ENCODE peak calls at places on chromosomes 4 and X, in five cellular contexts. H is neuronal stem cell, U is mesendoderm, F is IMR-90, D is H9. L is an unnamed sample.

GRCh38 chr4:8341691-8342090 is 72.1 kb downstream of the HTRA3 start:
- DNase-seq in H (no peak), U (no peak), F (no peak), D (no peak), L (no peak)

GRCh38 chrX:45614853-45615252 is 414.2 kb upstream of the DIPK2B start:
- DNase-seq in H (no peak), U (no peak), F (no peak), D (no peak), L (no peak)

GRCh38 chrX:106802388-106803275 is at the start of gene TBC1D8B:
- DNase-seq in H (peak), U (peak), F (peak), D (peak), L (peak)

GRCh38 chrX:43557792-43558191 is 98.3 kb upstream of the MAOA start:
- DNase-seq in H (peak), U (peak), F (peak), D (peak), L (peak)

GRCh38 chrX:149630681-149631292 is 805 bp downstream of the TMEM185A start:
- DNase-seq in H (no peak), U (no peak), F (peak), D (no peak), L (peak)

GRCh38 chrX:110407910-110408545 is 49.4 kb downstream of the RTL9 start:
- DNase-seq in H (peak), U (peak), F (peak), D (peak), L (peak)

GRCh38 chr4:15805583-15806517 is 27.7 kb downstream of the CD38 start:
- DNase-seq in H (peak), U (peak), F (peak), D (peak), L (peak)

GRCh38 chrX:40843643-40844042 is 108.3 kb upstream of the MED14 start:
- DNase-seq in H (no peak), U (peak), F (no peak), D (no peak), L (no peak)

GRCh38 chr4:102345795-102346100 is 466 bp upstream of the SLC39A8 start:
- DNase-seq in H (no peak), U (no peak), F (no peak), D (no peak), L (no peak)

GRCh38 chr4:38914859-38915258 is 47.3 kb downstream of the FAM114A1 start:
- DNase-seq in H (no peak), U (no peak), F (no peak), D (no peak), L (no peak)

GRCh38 chr4:6207602-6208001 is 7.3 kb upstream of the JAKMIP1 start:
- DNase-seq in H (no peak), U (no peak), F (no peak), D (no peak), L (no peak)

GRCh38 chr4:156173937-156174336 is 220.3 kb upstream of the CTSO start:
- DNase-seq in H (no peak), U (no peak), F (no peak), D (no peak), L (peak)

GRCh38 chr4:105145913-105146285 is 777 bp upstream of the TET2 start:
- DNase-seq in H (peak), U (no peak), F (no peak), D (peak), L (no peak)

GRCh38 chr4:120218981-120219380 is 152.3 kb upstream of the MAD2L1 start:
- DNase-seq in H (no peak), U (no peak), F (no peak), D (no peak), L (no peak)

GRCh38 chrX:64205735-64206491 is 405 bp upstream of the AMER1 start:
- DNase-seq in H (peak), U (peak), F (peak), D (peak), L (peak)
- H2BK5ac ChIP-seq in H (no peak), U (no peak), F (peak), D (no peak), L (no peak)

GRCh38 chr4:128241019-128241418 is 46.6 kb downstream of the PGRMC2 start:
- DNase-seq in H (no peak), U (no peak), F (no peak), D (no peak), L (no peak)

GRCh38 chr4:128244379-128244778 is 43.2 kb downstream of the PGRMC2 start:
- DNase-seq in H (no peak), U (no peak), F (peak), D (no peak), L (peak)

GRCh38 chr4:128241425-128241913 is 46.1 kb downstream of the PGRMC2 start:
- DNase-seq in H (no peak), U (peak), F (peak), D (no peak), L (peak)

GRCh38 chr4:128242601-128243000 is 45.0 kb downstream of the PGRMC2 start:
- DNase-seq in H (no peak), U (no peak), F (no peak), D (no peak), L (no peak)

GRCh38 chr4:128241981-128242380 is 45.6 kb downstream of the PGRMC2 start:
- DNase-seq in H (no peak), U (no peak), F (no peak), D (no peak), L (no peak)
- H2BK5ac ChIP-seq in H (no peak), U (no peak), F (peak), D (no peak), L (no peak)

GRCh38 chr4:118834960-118835895 is 698 bp downstream of the SEC24D start:
- DNase-seq in H (peak), U (peak), F (peak), D (peak), L (peak)

GRCh38 chr4:118834070-118834469 is 1.9 kb downstream of the SEC24D start:
- DNase-seq in H (no peak), U (no peak), F (no peak), D (no peak), L (peak)

GRCh38 chr4:118839221-118839927 is 3.4 kb upstream of the SEC24D start:
- DNase-seq in H (no peak), U (no peak), F (no peak), D (no peak), L (no peak)

GRCh38 chr4:118835896-118836762 is at the start of gene SEC24D:
- DNase-seq in H (peak), U (peak), F (peak), D (peak), L (peak)

DNA sequence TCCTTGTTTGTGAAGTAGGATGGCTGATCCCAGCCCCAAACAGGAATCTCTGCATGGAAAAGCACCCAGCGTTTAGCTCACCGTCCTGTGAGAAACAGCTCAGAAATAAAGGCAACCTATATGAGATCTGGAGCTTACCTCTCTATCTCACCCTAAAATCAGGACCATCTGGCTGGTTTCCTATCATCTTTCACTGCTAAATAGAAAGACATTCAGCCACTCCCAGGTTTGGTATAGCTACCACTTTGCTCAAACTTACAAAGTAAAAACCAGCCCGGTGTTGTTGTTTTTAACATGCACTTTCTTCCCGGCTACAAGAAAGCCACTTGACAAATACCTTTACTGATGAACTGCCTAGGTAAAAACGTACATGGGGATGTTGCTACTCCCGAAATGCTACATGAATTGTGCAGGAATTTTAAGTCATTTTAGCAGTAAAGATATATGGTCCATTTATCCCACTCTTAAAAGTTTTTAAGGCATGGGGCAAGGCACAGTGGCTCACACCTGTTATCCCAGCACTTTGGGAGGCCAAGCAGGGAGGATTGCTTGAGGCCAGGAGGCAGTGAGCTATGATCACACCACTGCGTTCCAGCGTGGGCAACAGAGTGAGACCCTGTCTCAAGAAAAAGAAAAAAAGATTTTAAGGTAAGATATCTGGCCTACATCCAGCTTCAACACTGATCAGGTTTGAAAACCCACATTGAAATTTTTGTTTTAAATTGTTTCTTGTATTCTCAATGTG is 1.0 kb upstream of the SEC24D start:
- DNase-seq in H (no peak), U (no peak), F (no peak), D (no peak), L (no peak)
- H2BK5ac ChIP-seq in H (no peak), U (no peak), F (peak), D (no peak), L (no peak)

DNA sequence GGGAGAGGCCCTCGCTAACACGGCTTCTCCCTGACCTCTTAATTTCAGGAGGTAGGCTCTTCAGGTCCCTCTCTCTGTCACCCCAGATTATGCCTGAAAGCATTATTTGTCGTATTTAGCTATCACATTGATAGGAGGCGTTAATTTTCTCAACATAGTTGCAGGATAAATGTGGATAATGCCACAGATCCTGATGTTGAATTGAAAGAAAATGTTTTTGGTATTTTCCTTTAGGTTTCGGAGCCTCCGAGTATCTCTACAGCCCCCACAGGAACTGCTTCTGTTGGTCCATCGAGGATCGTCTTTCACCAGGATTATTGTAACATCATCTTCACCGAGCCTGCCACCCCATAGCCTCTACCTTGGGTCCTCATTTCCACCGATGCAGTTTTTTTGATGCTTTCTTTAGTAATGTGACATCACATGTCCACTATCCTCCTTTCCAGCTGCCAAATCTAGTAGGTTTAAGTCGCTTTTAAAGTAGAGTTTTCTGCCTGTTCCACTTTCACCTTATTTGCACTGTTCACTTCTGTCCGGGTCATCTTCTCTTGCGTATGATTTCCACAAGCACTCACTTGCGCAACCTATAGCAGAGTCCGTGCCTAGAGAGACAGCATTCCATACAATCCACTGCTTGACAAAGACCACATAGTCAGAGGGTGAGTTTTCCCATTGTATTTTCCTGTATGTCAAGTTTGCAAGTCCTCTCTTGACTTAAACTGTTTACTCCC is 665 bp downstream of the TIGD2 start:
- DNase-seq in H (no peak), U (peak), F (peak), D (no peak), L (peak)
- H2BK5ac ChIP-seq in H (peak), U (no peak), F (peak), D (no peak), L (no peak)

DNA sequence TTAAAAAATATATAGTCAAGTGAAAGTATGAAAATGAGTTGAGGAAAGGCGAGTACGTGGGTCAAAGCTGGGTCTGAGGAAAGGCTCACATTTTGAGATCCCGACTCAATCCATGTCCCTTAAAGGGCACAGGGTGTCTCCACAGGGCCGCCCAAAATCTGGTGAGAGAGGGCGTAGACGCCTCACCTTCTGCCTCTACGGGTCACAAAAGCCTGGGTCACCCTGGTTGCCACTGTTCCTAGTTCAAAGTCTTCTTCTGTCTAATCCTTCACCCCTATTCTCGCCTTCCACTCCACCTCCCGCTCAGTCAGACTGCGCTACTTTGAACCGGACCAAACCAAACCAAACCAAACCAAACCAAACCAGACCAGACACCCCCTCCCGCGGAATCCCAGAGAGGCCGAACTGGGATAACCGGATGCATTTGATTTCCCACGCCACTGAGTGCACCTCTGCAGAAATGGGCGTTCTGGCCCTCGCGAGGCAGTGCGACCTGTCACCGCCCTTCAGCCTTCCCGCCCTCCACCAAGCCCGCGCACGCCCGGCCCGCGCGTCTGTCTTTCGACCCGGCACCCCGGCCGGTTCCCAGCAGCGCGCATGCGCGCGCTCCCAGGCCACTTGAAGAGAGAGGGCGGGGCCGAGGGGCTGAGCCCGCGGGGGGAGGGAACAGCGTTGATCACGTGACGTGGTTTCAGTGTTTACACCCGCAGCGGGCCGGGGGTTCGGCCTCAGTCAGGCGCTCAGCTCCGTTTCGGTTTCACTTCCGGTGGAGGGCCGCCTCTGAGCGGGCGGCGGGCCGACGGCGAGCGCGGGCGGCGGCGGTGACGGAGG is at the start of gene FMR1:
- DNase-seq in H (peak), U (peak), F (peak), D (peak), L (peak)
- H2BK5ac ChIP-seq in H (no peak), U (no peak), F (peak), D (peak), L (no peak)

GRCh38 chrX:70168238-70169188 is 8.8 kb upstream of the DGAT2L6 start:
- DNase-seq in H (no peak), U (peak), F (peak), D (peak), L (peak)

GRCh38 chrX:70166601-70167590 is 10.4 kb upstream of the DGAT2L6 start:
- DNase-seq in H (no peak), U (peak), F (peak), D (no peak), L (peak)

GRCh38 chrX:70171636-70172035 is 5.6 kb upstream of the DGAT2L6 start:
- DNase-seq in H (no peak), U (peak), F (peak), D (no peak), L (no peak)

GRCh38 chrX:70172226-70172625 is 5.1 kb upstream of the DGAT2L6 start:
- DNase-seq in H (no peak), U (no peak), F (peak), D (no peak), L (no peak)

GRCh38 chrX:70169281-70169680 is 8.0 kb upstream of the DGAT2L6 start:
- DNase-seq in H (no peak), U (no peak), F (no peak), D (no peak), L (no peak)
- H2BK5ac ChIP-seq in H (no peak), U (no peak), F (peak), D (no peak), L (no peak)

L was measured in mesenchymal stem cell.